ENCODE peak calls at places on chromosomes 6 and 20, in six cellular contexts. One of them, this sample, is unnamed.
A peak's percentile ranks its signal among the peaks of the same experiment; 100 is the strongest.

GRCh38 chr20:11777861-11778570 is 139.7 kb upstream of the BTBD3 start:
- DNase-seq in CD8-positive, alpha-beta memory T cell: no peak
- DNase-seq in sigmoid colon: no peak
- DNase-seq in dorsolateral prefrontal cortex: no peak
- DNase-seq in CD4-positive, alpha-beta T cell: no peak
- DNase-seq in coronary artery: no peak
- DNase-seq in this sample: no peak

GRCh38 chr20:7174554-7174953 is 407.1 kb downstream of the BMP2 start:
- DNase-seq in coronary artery: no peak
- DNase-seq in dorsolateral prefrontal cortex: no peak
- DNase-seq in CD8-positive, alpha-beta memory T cell: no peak
- DNase-seq in sigmoid colon: no peak
- DNase-seq in CD4-positive, alpha-beta T cell: no peak
- DNase-seq in this sample: no peak

GRCh38 chr6:157092736-157093135 is 230.6 kb downstream of the TMEM242 start:
- DNase-seq in sigmoid colon: no peak
- DNase-seq in CD4-positive, alpha-beta T cell: no peak
- DNase-seq in coronary artery: no peak
- DNase-seq in CD8-positive, alpha-beta memory T cell: no peak
- DNase-seq in dorsolateral prefrontal cortex: no peak
- DNase-seq in this sample: no peak

GRCh38 chr6:158011980-158012566 is 30.4 kb downstream of the SYNJ2 start:
- DNase-seq in CD4-positive, alpha-beta T cell: no peak
- DNase-seq in sigmoid colon: peak; percentile 39
- DNase-seq in dorsolateral prefrontal cortex: no peak
- DNase-seq in coronary artery: peak; percentile 62
- DNase-seq in CD8-positive, alpha-beta memory T cell: no peak
- DNase-seq in this sample: no peak

GRCh38 chr6:149990672-149991402 is 27.1 kb downstream of the ULBP1 start:
- DNase-seq in dorsolateral prefrontal cortex: no peak
- DNase-seq in CD8-positive, alpha-beta memory T cell: peak; percentile 28
- DNase-seq in sigmoid colon: no peak
- DNase-seq in CD4-positive, alpha-beta T cell: no peak
- DNase-seq in coronary artery: no peak
- DNase-seq in this sample: no peak

GRCh38 chr6:44002071-44002590 is 125.1 kb downstream of the MRPL14 start:
- DNase-seq in sigmoid colon: no peak
- DNase-seq in CD4-positive, alpha-beta T cell: no peak
- DNase-seq in dorsolateral prefrontal cortex: no peak
- DNase-seq in CD8-positive, alpha-beta memory T cell: no peak
- DNase-seq in coronary artery: no peak
- DNase-seq in this sample: no peak

GRCh38 chr6:164102701-164103100 is 688.2 kb downstream of the QKI start:
- DNase-seq in coronary artery: no peak
- DNase-seq in CD4-positive, alpha-beta T cell: no peak
- DNase-seq in sigmoid colon: no peak
- DNase-seq in dorsolateral prefrontal cortex: no peak
- DNase-seq in CD8-positive, alpha-beta memory T cell: no peak
- DNase-seq in this sample: no peak

GRCh38 chr6:108179741-108180140 is 13.9 kb downstream of the NR2E1 start:
- DNase-seq in coronary artery: no peak
- DNase-seq in CD4-positive, alpha-beta T cell: no peak
- DNase-seq in CD8-positive, alpha-beta memory T cell: no peak
- DNase-seq in dorsolateral prefrontal cortex: no peak
- DNase-seq in sigmoid colon: no peak
- DNase-seq in this sample: no peak

GRCh38 chr6:161694995-161695394 is 421.1 kb upstream of the AGPAT4 start:
- DNase-seq in dorsolateral prefrontal cortex: no peak
- DNase-seq in sigmoid colon: no peak
- DNase-seq in CD8-positive, alpha-beta memory T cell: no peak
- DNase-seq in coronary artery: no peak
- DNase-seq in CD4-positive, alpha-beta T cell: no peak
- DNase-seq in this sample: no peak

GRCh38 chr20:56411759-56412472 is at the start of gene CASS4:
- DNase-seq in CD4-positive, alpha-beta T cell: no peak
- DNase-seq in sigmoid colon: no peak
- DNase-seq in coronary artery: no peak
- DNase-seq in CD8-positive, alpha-beta memory T cell: peak; percentile 78
- DNase-seq in dorsolateral prefrontal cortex: no peak
- DNase-seq in this sample: no peak

GRCh38 chr6:53986165-53986720 is 125.0 kb upstream of the MLIP start:
- DNase-seq in CD8-positive, alpha-beta memory T cell: no peak
- DNase-seq in coronary artery: no peak
- DNase-seq in dorsolateral prefrontal cortex: no peak
- DNase-seq in CD4-positive, alpha-beta T cell: no peak
- DNase-seq in sigmoid colon: no peak
- DNase-seq in this sample: no peak

GRCh38 chr6:157753291-157753690 is 69.8 kb upstream of the SNX9 start:
- DNase-seq in sigmoid colon: no peak
- DNase-seq in CD4-positive, alpha-beta T cell: no peak
- DNase-seq in coronary artery: no peak
- DNase-seq in dorsolateral prefrontal cortex: no peak
- DNase-seq in CD8-positive, alpha-beta memory T cell: no peak
- DNase-seq in this sample: no peak

GRCh38 chr20:63025534-63026331 is 19.0 kb upstream of the BHLHE23 start:
- DNase-seq in coronary artery: no peak
- DNase-seq in CD8-positive, alpha-beta memory T cell: peak; percentile 45
- DNase-seq in CD4-positive, alpha-beta T cell: no peak
- DNase-seq in dorsolateral prefrontal cortex: no peak
- DNase-seq in sigmoid colon: no peak
- DNase-seq in this sample: peak; percentile 5

GRCh38 chr6:39426057-39426592 is 103.6 kb upstream of the KCNK16 start:
- DNase-seq in dorsolateral prefrontal cortex: no peak
- DNase-seq in coronary artery: no peak
- DNase-seq in CD8-positive, alpha-beta memory T cell: no peak
- DNase-seq in CD4-positive, alpha-beta T cell: no peak
- DNase-seq in sigmoid colon: no peak
- DNase-seq in this sample: peak; percentile 43

GRCh38 chr20:5069141-5069806 is 50.5 kb downstream of the PCNA start:
- DNase-seq in sigmoid colon: no peak
- DNase-seq in CD8-positive, alpha-beta memory T cell: no peak
- DNase-seq in CD4-positive, alpha-beta T cell: no peak
- DNase-seq in dorsolateral prefrontal cortex: no peak
- DNase-seq in coronary artery: no peak
- DNase-seq in this sample: no peak

GRCh38 chr6:69331886-69332285 is 464.9 kb downstream of the LMBRD1 start:
- DNase-seq in CD4-positive, alpha-beta T cell: no peak
- DNase-seq in coronary artery: no peak
- DNase-seq in CD8-positive, alpha-beta memory T cell: no peak
- DNase-seq in dorsolateral prefrontal cortex: no peak
- DNase-seq in sigmoid colon: no peak
- DNase-seq in this sample: no peak

GRCh38 chr6:107917468-107918375 is 40.3 kb downstream of the SEC63 start:
- DNase-seq in CD8-positive, alpha-beta memory T cell: no peak
- DNase-seq in sigmoid colon: no peak
- DNase-seq in coronary artery: no peak
- DNase-seq in CD4-positive, alpha-beta T cell: no peak
- DNase-seq in dorsolateral prefrontal cortex: no peak
- DNase-seq in this sample: no peak

GRCh38 chr20:23145281-23145700 is 59.2 kb upstream of the CD93 start:
- DNase-seq in dorsolateral prefrontal cortex: no peak
- DNase-seq in CD8-positive, alpha-beta memory T cell: no peak
- DNase-seq in CD4-positive, alpha-beta T cell: no peak
- DNase-seq in coronary artery: peak; percentile 87
- DNase-seq in sigmoid colon: peak; percentile 60
- DNase-seq in this sample: no peak

GRCh38 chr6:134520181-134521115 is 202.5 kb upstream of the SGK1 start:
- DNase-seq in CD8-positive, alpha-beta memory T cell: no peak
- DNase-seq in sigmoid colon: no peak
- DNase-seq in coronary artery: no peak
- DNase-seq in dorsolateral prefrontal cortex: no peak
- DNase-seq in CD4-positive, alpha-beta T cell: no peak
- DNase-seq in this sample: no peak

GRCh38 chr6:155022726-155023125 is 27.6 kb downstream of the TIAM2 start:
- DNase-seq in CD4-positive, alpha-beta T cell: no peak
- DNase-seq in CD8-positive, alpha-beta memory T cell: no peak
- DNase-seq in sigmoid colon: no peak
- DNase-seq in coronary artery: no peak
- DNase-seq in dorsolateral prefrontal cortex: no peak
- DNase-seq in this sample: no peak

GRCh38 chr6:56766806-56767178 is 124.1 kb upstream of the DST start:
- DNase-seq in sigmoid colon: no peak
- DNase-seq in coronary artery: no peak
- DNase-seq in dorsolateral prefrontal cortex: no peak
- DNase-seq in CD8-positive, alpha-beta memory T cell: no peak
- DNase-seq in CD4-positive, alpha-beta T cell: no peak
- DNase-seq in this sample: peak; percentile 61

GRCh38 chr6:6975395-6976111 is 132.2 kb upstream of the RREB1 start:
- DNase-seq in coronary artery: no peak
- DNase-seq in CD4-positive, alpha-beta T cell: no peak
- DNase-seq in sigmoid colon: no peak
- DNase-seq in dorsolateral prefrontal cortex: no peak
- DNase-seq in CD8-positive, alpha-beta memory T cell: no peak
- DNase-seq in this sample: no peak

GRCh38 chr6:106612956-106613516 is 16.3 kb downstream of the RTN4IP1 start:
- DNase-seq in CD8-positive, alpha-beta memory T cell: no peak
- DNase-seq in CD4-positive, alpha-beta T cell: no peak
- DNase-seq in coronary artery: no peak
- DNase-seq in sigmoid colon: no peak
- DNase-seq in dorsolateral prefrontal cortex: no peak
- DNase-seq in this sample: no peak

DNA sequence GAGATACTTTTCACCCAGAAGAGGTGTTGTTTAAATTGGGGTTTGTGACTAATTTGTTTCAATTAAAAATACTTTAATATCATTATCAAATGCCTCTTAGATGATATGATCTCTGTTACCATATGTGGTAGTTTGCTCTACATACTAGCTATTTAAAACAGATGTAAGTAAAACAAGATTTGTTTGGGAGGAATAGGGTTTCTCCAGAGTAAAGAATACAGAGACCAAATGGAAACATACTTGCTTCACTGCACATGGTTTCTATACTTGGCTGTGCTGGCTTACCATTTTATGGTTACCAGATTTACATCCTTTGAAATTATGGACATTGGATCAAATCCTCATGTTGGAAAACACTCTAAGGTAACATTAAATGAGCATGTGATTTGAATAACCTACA is 588.3 kb downstream of the CD109 start:
- DNase-seq in sigmoid colon: no peak
- DNase-seq in coronary artery: no peak
- DNase-seq in dorsolateral prefrontal cortex: no peak
- DNase-seq in CD4-positive, alpha-beta T cell: no peak
- DNase-seq in CD8-positive, alpha-beta memory T cell: no peak
- DNase-seq in this sample: no peak
- H3K27ac ChIP-seq in sigmoid colon: no peak overlapping the region
- H3K27ac ChIP-seq in coronary artery: no peak overlapping the region
- H3K27ac ChIP-seq in dorsolateral prefrontal cortex: no peak overlapping the region
- H3K27ac ChIP-seq in CD4-positive, alpha-beta T cell: no peak overlapping the region
- H3K27ac ChIP-seq in CD8-positive, alpha-beta memory T cell: no peak overlapping the region
- H3K27ac ChIP-seq in this sample: no peak overlapping the region

GRCh38 chr20:50017576-50018248 is 34.9 kb downstream of the SNAI1 start:
- DNase-seq in coronary artery: no peak
- DNase-seq in sigmoid colon: no peak
- DNase-seq in CD4-positive, alpha-beta T cell: no peak
- DNase-seq in dorsolateral prefrontal cortex: no peak
- DNase-seq in CD8-positive, alpha-beta memory T cell: no peak
- DNase-seq in this sample: no peak
- H3K27ac ChIP-seq in coronary artery: peak overlapping the region; percentile 29
- H3K27ac ChIP-seq in sigmoid colon: peak overlapping the region; percentile 79
- H3K27ac ChIP-seq in CD4-positive, alpha-beta T cell: no peak overlapping the region
- H3K27ac ChIP-seq in dorsolateral prefrontal cortex: no peak overlapping the region
- H3K27ac ChIP-seq in CD8-positive, alpha-beta memory T cell: no peak overlapping the region
- H3K27ac ChIP-seq in this sample: no peak overlapping the region

GRCh38 chr20:41247523-41248370 is 69.8 kb downstream of the ZHX3 start:
- DNase-seq in CD8-positive, alpha-beta memory T cell: no peak
- DNase-seq in coronary artery: no peak
- DNase-seq in dorsolateral prefrontal cortex: no peak
- DNase-seq in sigmoid colon: no peak
- DNase-seq in CD4-positive, alpha-beta T cell: no peak
- DNase-seq in this sample: no peak
- H3K27ac ChIP-seq in CD8-positive, alpha-beta memory T cell: no peak overlapping the region
- H3K27ac ChIP-seq in coronary artery: peak overlapping the region; percentile 80
- H3K27ac ChIP-seq in dorsolateral prefrontal cortex: peak overlapping the region; percentile 99
- H3K27ac ChIP-seq in sigmoid colon: peak overlapping the region; percentile 90
- H3K27ac ChIP-seq in CD4-positive, alpha-beta T cell: no peak overlapping the region
- H3K27ac ChIP-seq in this sample: peak overlapping the region; percentile 86

GRCh38 chr6:42336431-42336830 is 115.3 kb downstream of the TRERF1 start:
- DNase-seq in coronary artery: no peak
- DNase-seq in CD8-positive, alpha-beta memory T cell: no peak
- DNase-seq in sigmoid colon: no peak
- DNase-seq in dorsolateral prefrontal cortex: no peak
- DNase-seq in CD4-positive, alpha-beta T cell: no peak
- DNase-seq in this sample: no peak
- H3K27ac ChIP-seq in coronary artery: no peak overlapping the region
- H3K27ac ChIP-seq in CD8-positive, alpha-beta memory T cell: no peak overlapping the region
- H3K27ac ChIP-seq in sigmoid colon: no peak overlapping the region
- H3K27ac ChIP-seq in dorsolateral prefrontal cortex: no peak overlapping the region
- H3K27ac ChIP-seq in CD4-positive, alpha-beta T cell: no peak overlapping the region
- H3K27ac ChIP-seq in this sample: no peak overlapping the region

GRCh38 chr6:28224131-28225055 is 682 bp upstream of the ZSCAN9 start:
- DNase-seq in dorsolateral prefrontal cortex: no peak
- DNase-seq in CD4-positive, alpha-beta T cell: no peak
- DNase-seq in sigmoid colon: no peak
- DNase-seq in coronary artery: no peak
- DNase-seq in CD8-positive, alpha-beta memory T cell: no peak
- DNase-seq in this sample: no peak
- H3K27ac ChIP-seq in dorsolateral prefrontal cortex: no peak overlapping the region
- H3K27ac ChIP-seq in CD4-positive, alpha-beta T cell: no peak overlapping the region
- H3K27ac ChIP-seq in sigmoid colon: peak overlapping the region; percentile 87
- H3K27ac ChIP-seq in coronary artery: peak overlapping the region; percentile 29
- H3K27ac ChIP-seq in CD8-positive, alpha-beta memory T cell: peak overlapping the region; percentile 56
- H3K27ac ChIP-seq in this sample: peak overlapping the region; percentile 79

GRCh38 chr6:41896280-41896679 is 1.1 kb upstream of the USP49 start:
- DNase-seq in CD8-positive, alpha-beta memory T cell: no peak
- DNase-seq in CD4-positive, alpha-beta T cell: no peak
- DNase-seq in dorsolateral prefrontal cortex: no peak
- DNase-seq in sigmoid colon: no peak
- DNase-seq in coronary artery: no peak
- DNase-seq in this sample: no peak
- H3K27ac ChIP-seq in CD8-positive, alpha-beta memory T cell: peak overlapping the region; percentile 58
- H3K27ac ChIP-seq in CD4-positive, alpha-beta T cell: no peak overlapping the region
- H3K27ac ChIP-seq in dorsolateral prefrontal cortex: no peak overlapping the region
- H3K27ac ChIP-seq in sigmoid colon: peak overlapping the region; percentile 81
- H3K27ac ChIP-seq in coronary artery: no peak overlapping the region
- H3K27ac ChIP-seq in this sample: peak overlapping the region; percentile 58

DNA sequence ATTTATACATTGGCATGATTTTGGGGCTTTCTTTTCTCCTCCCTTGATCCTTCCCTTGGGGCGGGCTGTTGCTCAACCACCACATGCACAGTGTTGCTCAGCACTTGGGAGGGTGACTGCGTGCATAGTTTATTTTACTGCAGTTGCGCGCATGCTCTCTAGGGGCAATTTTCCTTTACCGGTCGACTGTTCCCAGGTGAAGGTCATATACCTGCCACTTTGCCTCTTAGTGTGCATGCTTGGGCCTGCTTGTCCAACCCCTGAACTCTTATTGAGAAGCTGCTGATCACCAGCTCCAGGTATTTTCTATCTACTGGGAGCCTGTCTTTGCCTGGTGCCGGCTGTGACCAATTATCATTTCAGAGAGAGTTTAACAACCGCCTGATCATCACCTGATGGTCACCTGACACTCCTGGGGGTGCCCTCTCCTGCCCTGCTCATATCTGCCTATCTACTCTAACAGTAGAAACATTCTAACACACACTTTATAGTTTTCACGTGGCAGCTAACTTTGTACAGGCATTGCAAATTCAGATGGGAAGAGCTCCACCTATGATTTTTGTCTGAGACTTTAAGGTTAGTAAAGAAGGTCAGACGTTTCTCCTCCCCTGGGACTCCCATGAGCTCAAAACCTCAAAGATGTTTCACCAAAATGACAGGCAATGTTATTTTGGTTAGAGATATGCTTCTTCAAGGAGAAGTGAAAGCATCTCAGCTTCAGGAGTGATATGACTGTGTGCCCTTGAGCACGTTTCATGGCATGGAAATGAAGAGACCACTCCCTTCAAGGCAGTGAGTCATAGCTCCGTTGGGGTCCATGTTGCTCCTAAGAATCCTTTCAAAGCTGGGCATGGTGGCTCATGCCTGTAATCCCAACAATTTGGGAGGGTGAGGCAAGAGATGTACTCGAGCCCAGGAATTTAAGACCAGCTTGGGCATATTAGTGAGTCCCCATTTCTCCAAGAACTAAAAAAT is 227.5 kb upstream of the MYLIP start:
- DNase-seq in dorsolateral prefrontal cortex: no peak
- DNase-seq in sigmoid colon: no peak
- DNase-seq in coronary artery: no peak
- DNase-seq in CD4-positive, alpha-beta T cell: no peak
- DNase-seq in CD8-positive, alpha-beta memory T cell: no peak
- DNase-seq in this sample: no peak
- H3K27ac ChIP-seq in dorsolateral prefrontal cortex: no peak overlapping the region
- H3K27ac ChIP-seq in sigmoid colon: no peak overlapping the region
- H3K27ac ChIP-seq in coronary artery: no peak overlapping the region
- H3K27ac ChIP-seq in CD4-positive, alpha-beta T cell: no peak overlapping the region
- H3K27ac ChIP-seq in CD8-positive, alpha-beta memory T cell: peak overlapping the region; percentile 54
- H3K27ac ChIP-seq in this sample: peak overlapping the region; percentile 40

This sample was measured in epithelial cell of prostate.